ENCODE peak calls at places on chromosomes 2 and 18, in five cellular contexts. J, S, Z, P and F are unnamed samples.

GRCh38 chr2:239521518-239521815 is 120.6 kb upstream of the HDAC4 start:
- DNase-seq in J (no peak), S (no peak), Z (no peak), P (no peak), F (no peak)

GRCh38 chr18:77407733-77408132 is 158.1 kb downstream of the GALR1 start:
- DNase-seq in J (no peak), S (no peak), Z (no peak), P (no peak), F (no peak)

GRCh38 chr2:151961558-151961957 is 133.3 kb upstream of the ARL5A start:
- DNase-seq in J (no peak), S (no peak), Z (no peak), P (no peak), F (no peak)

GRCh38 chr18:6810191-6810590 is 80.7 kb downstream of the ARHGAP28 start:
- DNase-seq in J (no peak), S (no peak), Z (no peak), P (no peak), F (no peak)

GRCh38 chr2:156511112-156511511 is 74.9 kb downstream of the GPD2 start:
- DNase-seq in J (no peak), S (no peak), Z (no peak), P (no peak), F (no peak)

GRCh38 chr2:140013556-140014270 is 1233.5 kb upstream of the NXPH2 start:
- DNase-seq in J (no peak), S (no peak), Z (no peak), P (no peak), F (no peak)

GRCh38 chr2:46657042-46657504 is 177.7 kb downstream of the TMEM247 start:
- DNase-seq in J (peak; percentile 28), S (no peak), Z (no peak), P (no peak), F (peak; percentile 70)

GRCh38 chr2:109369671-109370191 is 240.7 kb downstream of the SH3RF3 start:
- DNase-seq in J (no peak), S (no peak), Z (no peak), P (no peak), F (no peak)

GRCh38 chr2:72135921-72136320 is 11.7 kb downstream of the CYP26B1 start:
- DNase-seq in J (no peak), S (no peak), Z (no peak), P (no peak), F (no peak)

GRCh38 chr2:142914507-142915313 is 37.2 kb downstream of the KYNU start:
- DNase-seq in J (no peak), S (no peak), Z (peak; percentile 54), P (no peak), F (no peak)

GRCh38 chr2:219454217-219454616 is 19.6 kb downstream of the SPEG start:
- DNase-seq in J (no peak), S (no peak), Z (no peak), P (no peak), F (no peak)

GRCh38 chr2:222358876-222359275 is 60.1 kb upstream of the PAX3 start:
- DNase-seq in J (peak; percentile 75), S (no peak), Z (no peak), P (no peak), F (no peak)

GRCh38 chr2:239579524-239580198 is 178.8 kb upstream of the HDAC4 start:
- DNase-seq in J (no peak), S (no peak), Z (no peak), P (no peak), F (no peak)

GRCh38 chr18:34224423-34225217 is at the start of gene NOL4:
- DNase-seq in J (peak; percentile 19), S (peak; percentile 18), Z (no peak), P (peak; percentile 58), F (peak; percentile 98)

GRCh38 chr18:48326901-48327675 is 82.1 kb downstream of the ZBTB7C start:
- DNase-seq in J (no peak), S (no peak), Z (no peak), P (no peak), F (no peak)

GRCh38 chr2:64143154-64144056 is 815 bp downstream of the PELI1 start:
- DNase-seq in J (peak; percentile 66), S (peak; percentile 25), Z (peak; percentile 37), P (no peak), F (peak; percentile 22)

GRCh38 chr2:224591245-224591644 is 6.1 kb upstream of the CUL3 start:
- DNase-seq in J (no peak), S (no peak), Z (no peak), P (no peak), F (no peak)

GRCh38 chr2:219243291-219243761 is 1.9 kb downstream of the GLB1L start:
- DNase-seq in J (peak; percentile 15), S (no peak), Z (no peak), P (no peak), F (no peak)

GRCh38 chr2:106885326-106885725 is 641 bp downstream of the ST6GAL2 start:
- DNase-seq in J (no peak), S (no peak), Z (no peak), P (no peak), F (peak; percentile 47)

GRCh38 chr18:21634588-21635199 is 22.6 kb downstream of the SNRPD1 start:
- DNase-seq in J (no peak), S (no peak), Z (no peak), P (no peak), F (no peak)

GRCh38 chr2:39484620-39485495 is 47.8 kb upstream of the MAP4K3 start:
- DNase-seq in J (no peak), S (no peak), Z (no peak), P (no peak), F (no peak)
- H3K27ac ChIP-seq in J (peak overlapping the region; percentile 81), S (no peak overlapping the region), Z (no peak overlapping the region), P (no peak overlapping the region), F (no peak overlapping the region)

GRCh38 chr2:216426938-216427337 is 14.7 kb downstream of the SMARCAL1 start:
- DNase-seq in J (no peak), S (no peak), Z (no peak), P (no peak), F (no peak)

GRCh38 chr2:216431457-216431856 is 19.2 kb downstream of the SMARCAL1 start:
- DNase-seq in J (no peak), S (no peak), Z (no peak), P (no peak), F (no peak)

GRCh38 chr2:216426166-216426777 is 14.0 kb downstream of the SMARCAL1 start:
- DNase-seq in J (no peak), S (no peak), Z (no peak), P (no peak), F (no peak)

GRCh38 chr2:216430811-216431210 is 18.5 kb downstream of the SMARCAL1 start:
- DNase-seq in J (no peak), S (no peak), Z (no peak), P (no peak), F (no peak)

DNA sequence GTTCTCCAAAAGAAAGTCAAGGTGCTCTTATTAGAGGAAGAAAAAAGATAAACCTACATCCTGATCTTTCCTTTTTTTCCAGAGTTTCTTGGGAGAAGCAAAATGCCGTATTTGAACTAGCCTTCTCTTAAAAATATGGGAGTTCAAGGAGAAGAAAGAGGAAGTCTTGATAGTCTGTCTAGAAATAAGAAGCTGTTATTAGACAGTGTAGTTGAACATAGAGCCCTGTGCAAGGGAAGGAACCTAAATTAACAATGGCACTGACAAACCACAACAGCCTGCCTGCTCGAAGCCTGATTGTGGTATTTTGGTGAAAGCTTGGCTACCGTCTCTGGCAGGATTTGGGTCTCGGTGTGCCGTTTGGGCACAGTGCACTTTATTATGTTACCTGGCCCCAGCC is 17.1 kb downstream of the SMARCAL1 start:
- DNase-seq in J (no peak), S (no peak), Z (no peak), P (no peak), F (no peak)
- H3K27ac ChIP-seq in J (no peak overlapping the region), S (no peak overlapping the region), Z (no peak overlapping the region), P (no peak overlapping the region), F (no peak overlapping the region)

GRCh38 chr18:70293166-70293565 is 4.3 kb downstream of the SOCS6 start:
- DNase-seq in J (no peak), S (no peak), Z (no peak), P (no peak), F (no peak)
- H3K27ac ChIP-seq in J (no peak overlapping the region), S (no peak overlapping the region), Z (no peak overlapping the region), P (no peak overlapping the region), F (no peak overlapping the region)

GRCh38 chr2:122707224-122707824 is 951.9 kb downstream of the TSN start:
- DNase-seq in J (no peak), S (no peak), Z (no peak), P (no peak), F (no peak)
- H3K27ac ChIP-seq in J (no peak overlapping the region), S (no peak overlapping the region), Z (no peak overlapping the region), P (no peak overlapping the region), F (no peak overlapping the region)